ENCODE peak calls at places on chromosomes 16 and 17, in ten cellular contexts. M is endodermal cell, Y is fibroblast of lung, S is heart right ventricle, K is IMR-90, H is tibial nerve, C is GM20000, N is sciatic nerve, L is fibroblast of the aortic adventitia, T is SW480. E is an unnamed sample.

GRCh38 chr17:20187049-20187448 is 177.9 kb downstream of the SPECC1 start:
- DNase-seq in Y (peak; percentile 42), K (peak; percentile 68), L (peak; percentile 25), M (no peak), H (no peak), N (no peak), T (no peak), C (no peak), S (no peak), E (no peak)

GRCh38 chr17:32828822-32829221 is 48.1 kb downstream of the MYO1D start:
- DNase-seq in N (no peak), M (no peak), Y (no peak), L (peak; percentile 9), S (no peak), T (no peak), H (no peak), K (no peak), C (no peak), E (no peak)

GRCh38 chr17:81557276-81558114 is 5.3 kb upstream of the FAAP100 start:
- DNase-seq in N (no peak), M (no peak), K (no peak), T (no peak), L (no peak), H (no peak), Y (no peak), C (no peak), S (no peak), E (no peak)

GRCh38 chr17:6970992-6971391 is 24.9 kb upstream of the ALOX12 start:
- DNase-seq in K (no peak), L (no peak), M (no peak), S (no peak), C (no peak), N (no peak), Y (no peak), T (no peak), H (no peak), E (no peak)

GRCh38 chr17:80348551-80349436 is 66.2 kb upstream of the ENDOV start:
- DNase-seq in M (no peak), N (no peak), T (no peak), C (no peak), S (no peak), L (no peak), Y (no peak), K (peak; percentile 47), H (no peak), E (peak; percentile 48)

GRCh38 chr17:83103200-83103937 is 24.0 kb downstream of the METRNL start:
- DNase-seq in H (peak; percentile 71), S (no peak), M (no peak), T (peak; percentile 64), K (peak; percentile 66), N (peak; percentile 89), L (no peak), C (no peak), Y (peak; percentile 47), E (no peak)

GRCh38 chr16:75591001-75591852 is 25.0 kb downstream of the GABARAPL2 start:
- DNase-seq in Y (peak; percentile 67), N (peak; percentile 65), H (peak; percentile 28), S (peak; percentile 45), L (peak; percentile 89), M (no peak), C (no peak), K (peak; percentile 84), T (no peak), E (no peak)

GRCh38 chr17:72974605-72975232 is 117.8 kb downstream of the SLC39A11 start:
- DNase-seq in C (no peak), Y (peak; percentile 46), S (no peak), T (no peak), L (no peak), M (no peak), K (peak; percentile 83), H (no peak), N (no peak), E (no peak)

GRCh38 chr17:29585080-29585751 is 4.2 kb downstream of the GIT1 start:
- DNase-seq in M (peak; percentile 72), K (no peak), L (no peak), S (peak; percentile 50), N (no peak), H (no peak), C (peak; percentile 61), Y (no peak), T (no peak), E (no peak)

GRCh38 chr16:68972720-68973119 is 129.4 kb downstream of the TANGO6 start:
- DNase-seq in S (no peak), M (peak; percentile 91), K (peak; percentile 70), H (no peak), Y (peak; percentile 50), N (no peak), L (peak; percentile 59), T (no peak), C (no peak), E (no peak)

GRCh38 chr16:65037558-65037957 is 84.3 kb downstream of the CDH11 start:
- DNase-seq in N (no peak), M (peak; percentile 49), T (no peak), S (no peak), Y (no peak), C (no peak), L (no peak), K (no peak), H (no peak), E (no peak)

GRCh38 chr17:78300962-78301820 is 58.7 kb downstream of the SOCS3 start:
- DNase-seq in C (no peak), N (no peak), Y (no peak), S (no peak), H (no peak), M (no peak), L (no peak), T (no peak), K (no peak), E (no peak)

GRCh38 chr16:89407282-89407924 is 83.0 kb downstream of the ANKRD11 start:
- DNase-seq in T (no peak), H (no peak), C (no peak), M (no peak), N (no peak), L (no peak), S (no peak), Y (no peak), K (no peak), E (no peak)

GRCh38 chr16:50246299-50247122 is 19.8 kb upstream of the ADCY7 start:
- DNase-seq in C (peak; percentile 51), H (no peak), Y (no peak), S (peak; percentile 38), T (no peak), K (no peak), L (no peak), N (peak; percentile 67), M (peak; percentile 83), E (no peak)